ENCODE peak calls at places on chromosomes 2 and 18, in seven cellular contexts. E, B, F, W, A, N and D are unnamed samples.

GRCh38 chr2:189347540-189347939 is 93.7 kb upstream of the WDR75 start:
- DNase-seq in A (no peak), E (no peak), B (peak), N (peak), F (peak), W (peak), D (peak)

GRCh38 chr2:157786663-157787363 is 89.3 kb downstream of the ACVR1 start:
- DNase-seq in W (peak), N (no peak), F (no peak), A (no peak), E (no peak), B (no peak), D (no peak)

GRCh38 chr2:236981710-236982485 is 103.8 kb upstream of the COPS8 start:
- DNase-seq in F (no peak), B (no peak), E (no peak), A (no peak), W (no peak), N (no peak), D (no peak)

GRCh38 chr2:151842830-151843668 is 14.8 kb upstream of the ARL5A start:
- DNase-seq in E (no peak), F (peak), W (no peak), N (no peak), A (no peak), B (no peak), D (no peak)

GRCh38 chr2:109459485-109459884 is 154.3 kb downstream of the SEPTIN10 start:
- DNase-seq in B (no peak), N (no peak), A (peak), E (no peak), W (no peak), F (no peak), D (no peak)

GRCh38 chr18:73487956-73488355 is 620.2 kb upstream of the NETO1 start:
- DNase-seq in W (peak), E (no peak), N (no peak), B (peak), A (no peak), F (no peak), D (no peak)

GRCh38 chr18:3652380-3653262 is 202.6 kb downstream of the TGIF1 start:
- DNase-seq in E (peak), B (peak), N (peak), A (no peak), W (peak), F (no peak), D (peak)

GRCh38 chr2:146321175-146321574 is 1523.7 kb upstream of the ACVR2A start:
- DNase-seq in B (no peak), N (no peak), W (no peak), A (no peak), E (no peak), F (no peak), D (no peak)

GRCh38 chr2:3485166-3485565 is 34.2 kb downstream of the ADI1 start:
- DNase-seq in E (no peak), F (no peak), N (no peak), B (no peak), A (peak), W (no peak), D (no peak)

GRCh38 chr2:96157649-96158553 is 12.7 kb upstream of the DUSP2 start:
- DNase-seq in N (peak), W (no peak), F (no peak), B (no peak), A (peak), E (no peak), D (peak)

GRCh38 chr2:156573710-156574109 is 137.5 kb downstream of the GPD2 start:
- DNase-seq in A (no peak), N (no peak), E (no peak), B (no peak), F (no peak), W (no peak), D (no peak)

GRCh38 chr2:9010866-9011265 is 7.4 kb upstream of the MBOAT2 start:
- DNase-seq in E (no peak), N (no peak), F (no peak), B (no peak), A (no peak), W (no peak), D (no peak)

GRCh38 chr2:96143231-96143847 is 1.9 kb downstream of the DUSP2 start:
- DNase-seq in A (peak), W (no peak), B (no peak), F (no peak), E (peak), N (peak), D (no peak)

GRCh38 chr18:12278765-12279682 is 24.9 kb downstream of the CIDEA start:
- DNase-seq in A (peak), N (no peak), E (peak), F (no peak), B (no peak), W (peak), D (peak)

GRCh38 chr2:185291035-185291647 is 447.5 kb upstream of the FSIP2 start:
- DNase-seq in B (peak), W (peak), N (peak), A (peak), F (peak), E (peak), D (no peak)

GRCh38 chr18:23133860-23134779 is 1.2 kb upstream of the CABLES1 start:
- DNase-seq in B (no peak), E (no peak), W (peak), F (peak), A (no peak), N (peak), D (no peak)

GRCh38 chr2:234071664-234072063 is 21.2 kb downstream of the SPP2 start:
- DNase-seq in N (no peak), E (no peak), W (no peak), F (no peak), A (no peak), B (no peak), D (no peak)

GRCh38 chr2:236715511-236715961 is 145.9 kb downstream of the ACKR3 start:
- DNase-seq in B (no peak), A (no peak), F (no peak), N (no peak), E (no peak), W (no peak), D (no peak)

GRCh38 chr2:3807853-3808252 is 104.5 kb downstream of the DCDC2C start:
- DNase-seq in W (peak), E (no peak), A (no peak), B (no peak), N (no peak), F (no peak), D (no peak)

GRCh38 chr2:152335016-152335850 is at the start of gene FMNL2:
- DNase-seq in E (peak), W (peak), F (peak), N (peak), B (peak), A (peak), D (peak)

GRCh38 chr2:9971890-9972289 is 20.4 kb downstream of the GRHL1 start:
- DNase-seq in A (no peak), B (no peak), W (no peak), N (no peak), F (no peak), E (no peak), D (no peak)